ENCODE peak calls at places on chromosomes 12 and 14, in four cellular contexts. Y is tibial artery, M is psoas muscle, S is AG10803. F is an unnamed sample.

GRCh38 chr12:48010366-48010970 is 6.2 kb upstream of the COL2A1 start:
- DNase-seq in Y (no peak), M (no peak), S (no peak), F (no peak)

GRCh38 chr12:94678396-94678795 is 28.0 kb upstream of the TMCC3 start:
- DNase-seq in Y (no peak), M (no peak), S (no peak), F (no peak)

GRCh38 chr14:85252011-85252410 is 277.9 kb upstream of the FLRT2 start:
- DNase-seq in Y (no peak), M (no peak), S (peak), F (no peak)

GRCh38 chr12:109863961-109864712 is 16.2 kb downstream of the GLTP start:
- DNase-seq in Y (no peak), M (no peak), S (peak), F (no peak)

GRCh38 chr14:58607571-58608317 is 30.0 kb upstream of the DACT1 start:
- DNase-seq in Y (no peak), M (no peak), S (peak), F (no peak)

GRCh38 chr12:75207338-75208083 is 2.1 kb downstream of the KCNC2 start:
- DNase-seq in Y (no peak), M (no peak), S (no peak), F (no peak)

GRCh38 chr12:92573104-92573503 is 129.7 kb upstream of the PLEKHG7 start:
- DNase-seq in Y (no peak), M (no peak), S (no peak), F (no peak)

GRCh38 chr12:30914986-30915591 is 11.5 kb upstream of the TSPAN11 start:
- DNase-seq in Y (no peak), M (no peak), S (no peak), F (no peak)

GRCh38 chr14:99479160-99479902 is 1.3 kb downstream of the SETD3 start:
- DNase-seq in Y (no peak), M (no peak), S (no peak), F (no peak)

GRCh38 chr14:71004481-71004880 is 97.2 kb downstream of the PCNX1 start:
- DNase-seq in Y (no peak), M (no peak), S (no peak), F (no peak)

GRCh38 chr12:51887476-51888315 is at the start of gene ANKRD33:
- DNase-seq in Y (no peak), M (peak), S (no peak), F (peak)

GRCh38 chr14:68820119-68820518 is 27.3 kb upstream of the ZFP36L1 start:
- DNase-seq in Y (no peak), M (no peak), S (no peak), F (no peak)

GRCh38 chr14:45679852-45680251 is 426.9 kb upstream of the MIS18BP1 start:
- DNase-seq in Y (no peak), M (no peak), S (peak), F (no peak)

GRCh38 chr14:41476526-41476925 is 130.2 kb upstream of the LRFN5 start:
- DNase-seq in Y (no peak), M (no peak), S (no peak), F (no peak)

GRCh38 chr12:59041241-59042121 is 121.2 kb upstream of the LRIG3 start:
- DNase-seq in Y (no peak), M (no peak), S (peak), F (no peak)

GRCh38 chr12:123960856-123961255 is 11.8 kb downstream of the CCDC92 start:
- DNase-seq in Y (no peak), M (no peak), S (no peak), F (no peak)

GRCh38 chr12:123041811-123042655 is 61.6 kb downstream of the ARL6IP4 start:
- DNase-seq in Y (no peak), M (no peak), S (no peak), F (peak)

GRCh38 chr12:19533567-19533966 is 94.3 kb downstream of the AEBP2 start:
- DNase-seq in Y (no peak), M (no peak), S (no peak), F (no peak)

GRCh38 chr14:24828486-24828885 is 194.5 kb upstream of the GZMB start:
- DNase-seq in Y (no peak), M (no peak), S (peak), F (no peak)

GRCh38 chr12:41277019-41277770 is 89.1 kb downstream of the PDZRN4 start:
- DNase-seq in Y (no peak), M (no peak), S (peak), F (no peak)
- H3K4me3 ChIP-seq in Y (no peak), M (no peak), S (no peak), F (no peak)

GRCh38 chr14:77903233-77903632 is 103.3 kb downstream of the ADCK1 start:
- DNase-seq in Y (no peak), M (no peak), S (peak), F (no peak)
- H3K4me3 ChIP-seq in Y (no peak), M (no peak), S (no peak), F (no peak)

GRCh38 chr14:104752735-104753527 is at the start of gene SIVA1:
- DNase-seq in Y (peak), M (peak), S (peak), F (peak)

GRCh38 chr14:104749958-104750529 is 2.9 kb upstream of the SIVA1 start:
- DNase-seq in Y (no peak), M (peak), S (peak), F (no peak)

GRCh38 chr14:104752338-104752734 is 611 bp upstream of the SIVA1 start:
- DNase-seq in Y (no peak), M (no peak), S (no peak), F (no peak)

GRCh38 chr14:104750658-104751057 is 2.3 kb upstream of the SIVA1 start:
- DNase-seq in Y (no peak), M (peak), S (no peak), F (no peak)

DNA sequence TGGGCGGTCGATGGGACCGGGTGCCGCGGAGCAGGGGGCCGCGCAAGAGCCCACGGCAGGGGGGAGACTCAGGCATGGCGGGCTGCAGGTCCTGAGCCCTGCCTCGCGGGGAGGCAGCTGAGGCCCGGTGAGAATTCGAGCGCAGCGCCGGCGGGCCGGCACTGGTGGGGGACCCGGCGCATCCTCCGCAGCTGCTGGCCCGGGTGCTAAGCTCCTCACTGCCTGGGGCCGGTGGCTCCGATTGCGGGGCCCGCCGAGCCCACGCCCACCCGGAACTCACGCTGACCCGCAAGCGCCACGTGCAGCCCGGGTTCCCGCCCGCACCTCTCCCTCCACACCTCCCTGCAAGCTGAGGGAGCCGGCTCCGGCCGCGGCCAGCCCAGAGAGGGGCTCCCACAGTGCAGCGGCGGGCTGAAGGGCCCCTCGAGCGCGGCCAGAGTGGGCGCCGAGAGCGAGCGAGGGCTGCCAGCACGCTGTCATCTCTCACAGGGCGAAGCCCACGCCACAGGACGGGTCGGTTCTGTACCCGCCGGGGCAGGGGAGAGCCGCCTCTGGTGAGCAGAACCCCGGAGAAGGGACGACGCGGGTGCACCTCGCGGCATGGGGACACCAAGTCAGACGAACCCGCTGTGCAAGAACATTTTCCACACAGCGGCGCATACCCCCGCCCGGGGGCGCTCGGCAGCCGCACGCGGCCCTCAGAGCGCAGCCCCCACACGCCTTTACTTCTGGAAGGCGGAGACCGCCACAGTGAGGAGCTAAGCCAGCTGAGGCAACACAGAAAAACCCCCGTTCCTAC is 1.2 kb upstream of the SIVA1 start:
- DNase-seq in Y (no peak), M (peak), S (no peak), F (no peak)
- H3K4me3 ChIP-seq in Y (peak), M (peak), S (peak), F (peak)

GRCh38 chr12:116184766-116185165 is 92.7 kb downstream of the MED13L start:
- DNase-seq in Y (no peak), M (no peak), S (no peak), F (no peak)

GRCh38 chr12:116189692-116190091 is 87.8 kb downstream of the MED13L start:
- DNase-seq in Y (no peak), M (no peak), S (no peak), F (no peak)

GRCh38 chr12:116187158-116187511 is 90.4 kb downstream of the MED13L start:
- DNase-seq in Y (no peak), M (no peak), S (no peak), F (no peak)

GRCh38 chr12:116186482-116187157 is 90.9 kb downstream of the MED13L start:
- DNase-seq in Y (no peak), M (no peak), S (peak), F (no peak)

DNA sequence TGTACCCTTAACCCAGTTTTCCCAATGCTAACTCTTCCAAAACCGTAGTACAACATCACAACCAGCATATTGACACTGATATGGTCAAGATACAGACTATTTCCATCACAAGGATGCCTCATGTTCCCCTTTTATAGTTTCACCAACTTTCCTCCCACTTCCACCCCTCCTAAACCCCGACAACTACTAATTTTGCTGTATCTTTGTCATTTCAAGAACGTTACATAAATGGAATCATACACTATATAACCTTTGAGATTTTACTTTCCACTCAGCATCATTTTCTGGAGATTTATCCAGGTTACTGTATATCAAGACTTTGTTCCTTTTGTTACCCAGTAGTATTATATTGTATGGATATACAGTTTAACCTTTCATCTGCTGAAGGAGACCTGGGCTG is 88.9 kb downstream of the MED13L start:
- DNase-seq in Y (no peak), M (no peak), S (no peak), F (no peak)
- H3K4me3 ChIP-seq in Y (no peak), M (no peak), S (no peak), F (no peak)

GRCh38 chr12:103571286-103571685 is 15.8 kb upstream of the STAB2 start:
- DNase-seq in Y (no peak), M (no peak), S (no peak), F (no peak)
- H3K4me3 ChIP-seq in Y (no peak), M (peak), S (no peak), F (peak)

F was measured in sigmoid colon.